ENCODE peak calls at places on chromosomes 6 and 20, in four cellular contexts. M is kidney epithelial cell, G is tibial nerve, X is fibroblast of pulmonary artery. I is an unnamed sample.
A peak's percentile ranks its signal among the peaks of the same experiment; 100 is the strongest.

GRCh38 chr6:1438471-1438881 is 49.1 kb downstream of the FOXF2 start:
- DNase-seq in X (no peak), M (no peak), G (no peak), I (no peak)

GRCh38 chr6:69622230-69622629 is 174.6 kb downstream of the LMBRD1 start:
- DNase-seq in M (no peak), X (no peak), G (no peak), I (no peak)

GRCh38 chr6:111866857-111867256 is 6.4 kb downstream of the FYN start:
- DNase-seq in G (no peak), X (no peak), M (no peak), I (no peak)

GRCh38 chr20:62778058-62778457 is 18.2 kb upstream of the MRGBP start:
- DNase-seq in X (no peak), G (no peak), M (no peak), I (no peak)

GRCh38 chr6:139654888-139655782 is 280.7 kb upstream of the CITED2 start:
- DNase-seq in M (no peak), X (no peak), G (no peak), I (no peak)

GRCh38 chr20:23122959-23123655 is 37.0 kb upstream of the CD93 start:
- DNase-seq in X (no peak), M (no peak), G (no peak), I (no peak)

GRCh38 chr20:63402178-63402859 is 41.2 kb upstream of the CHRNA4 start:
- DNase-seq in M (no peak), G (no peak), X (no peak), I (no peak)

GRCh38 chr6:3899970-3900439 is 50.8 kb downstream of the FAM50B start:
- DNase-seq in G (no peak), X (no peak), M (no peak), I (no peak)

GRCh38 chr20:47501117-47501482 is 587 bp upstream of the NCOA3 start:
- DNase-seq in M (no peak), G (no peak), X (peak; percentile 16), I (no peak)

GRCh38 chr20:36835025-36835424 is 40.9 kb upstream of the TLDC2 start:
- DNase-seq in M (no peak), G (no peak), X (no peak), I (no peak)

GRCh38 chr6:116388924-116389323 is 18.2 kb downstream of the DSE start:
- DNase-seq in M (no peak), X (no peak), G (no peak), I (no peak)

GRCh38 chr6:16911088-16911487 is 149.8 kb upstream of the ATXN1 start:
- DNase-seq in M (no peak), G (no peak), X (no peak), I (no peak)

GRCh38 chr6:278494-278893 is 13.8 kb upstream of the DUSP22 start:
- DNase-seq in M (no peak), G (no peak), X (no peak), I (no peak)

GRCh38 chr20:63247678-63248228 is 6.5 kb downstream of the NKAIN4 start:
- DNase-seq in X (no peak), G (no peak), M (no peak), I (no peak)

GRCh38 chr6:159101656-159102055 is 56.9 kb upstream of the TAGAP start:
- DNase-seq in G (no peak), M (no peak), X (no peak), I (no peak)
- H3K4me3 ChIP-seq in G (no peak overlapping the region), M (no peak overlapping the region), X (no peak overlapping the region), I (no peak overlapping the region)

GRCh38 chr6:159716247-159717086 is 10.8 kb upstream of the WTAP start:
- DNase-seq in X (peak; percentile 98), M (peak; percentile 72), G (peak; percentile 71), I (peak; percentile 65)
- H3K4me3 ChIP-seq in X (peak overlapping the region; percentile 28), M (no peak overlapping the region), G (no peak overlapping the region), I (no peak overlapping the region)

GRCh38 chr20:34299925-34300806 is 3.0 kb downstream of the AHCY start:
- DNase-seq in G (no peak), X (no peak), M (no peak), I (no peak)
- H3K4me3 ChIP-seq in G (no peak overlapping the region), X (no peak overlapping the region), M (no peak overlapping the region), I (no peak overlapping the region)

GRCh38 chr6:109036588-109037320 is 57.9 kb downstream of the SESN1 start:
- DNase-seq in X (no peak), G (no peak), M (no peak), I (no peak)

GRCh38 chr6:109034439-109035041 is 60.1 kb downstream of the SESN1 start:
- DNase-seq in G (no peak), X (no peak), M (no peak), I (no peak)

GRCh38 chr6:109045423-109046012 is 49.1 kb downstream of the SESN1 start:
- DNase-seq in M (no peak), G (no peak), X (no peak), I (no peak)

GRCh38 chr6:109038837-109039398 is 55.7 kb downstream of the SESN1 start:
- DNase-seq in G (no peak), M (no peak), X (no peak), I (no peak)

DNA sequence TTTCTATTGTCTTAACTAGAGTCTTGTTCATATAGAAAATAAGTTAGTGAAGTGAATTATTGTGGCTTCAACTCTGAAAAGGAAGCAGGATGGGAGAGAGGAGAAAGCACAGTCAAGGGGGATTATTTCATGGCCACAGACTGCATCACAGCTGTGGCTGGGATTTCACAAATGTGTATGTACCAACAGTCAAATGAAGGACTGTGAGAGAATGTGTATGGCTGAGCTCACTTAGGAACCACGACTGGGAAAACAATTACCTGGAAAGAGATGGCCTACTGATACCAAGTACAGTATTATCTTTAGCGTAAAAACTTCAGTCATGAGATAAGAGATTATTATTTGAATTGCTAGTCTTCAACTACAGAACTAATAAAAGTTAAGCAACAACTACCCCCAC is 54.9 kb downstream of the SESN1 start:
- DNase-seq in X (no peak), M (no peak), G (no peak), I (no peak)
- H3K4me3 ChIP-seq in X (no peak overlapping the region), M (no peak overlapping the region), G (no peak overlapping the region), I (no peak overlapping the region)

GRCh38 chr20:10511507-10512231 is 76.6 kb downstream of the SLX4IP start:
- DNase-seq in G (peak; percentile 91), M (peak; percentile 97), X (peak; percentile 97), I (peak; percentile 98)
- H3K4me3 ChIP-seq in G (no peak overlapping the region), M (no peak overlapping the region), X (peak overlapping the region; percentile 28), I (no peak overlapping the region)

DNA sequence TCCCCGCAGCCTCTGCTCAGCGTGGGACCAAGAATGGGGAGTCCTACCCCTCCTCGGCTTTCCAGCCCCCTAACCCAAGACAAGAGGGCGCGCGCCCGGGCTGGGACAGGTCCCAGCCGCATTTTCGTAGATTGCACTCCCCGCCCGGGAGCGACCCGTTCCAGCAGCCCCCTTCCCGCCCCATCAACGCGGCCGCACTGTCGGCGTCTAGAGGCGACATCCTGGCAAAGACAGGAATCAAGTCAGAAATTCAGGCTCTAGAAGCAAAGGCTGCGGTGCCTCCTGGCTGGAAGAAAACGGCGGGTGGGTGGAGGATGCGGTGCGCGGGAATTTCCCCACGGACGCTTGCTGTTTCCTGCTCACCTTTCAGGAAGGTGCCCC is 957 bp downstream of the PROKR2 start:
- DNase-seq in X (no peak), M (no peak), G (no peak), I (no peak)
- H3K4me3 ChIP-seq in X (no peak overlapping the region), M (no peak overlapping the region), G (no peak overlapping the region), I (no peak overlapping the region)

GRCh38 chr6:48069280-48069679 is 41.7 kb downstream of the PTCHD4 start:
- DNase-seq in G (no peak), M (no peak), X (no peak), I (no peak)
- H3K4me3 ChIP-seq in G (peak overlapping the region; percentile 41), M (no peak overlapping the region), X (no peak overlapping the region), I (no peak overlapping the region)

GRCh38 chr6:108946695-108947094 is 98.5 kb downstream of the ARMC2 start:
- DNase-seq in G (no peak), X (peak; percentile 72), M (no peak), I (peak; percentile 13)

GRCh38 chr6:108947114-108947854 is 99.1 kb downstream of the ARMC2 start:
- DNase-seq in X (peak; percentile 85), M (peak; percentile 89), G (peak; percentile 51), I (peak; percentile 89)

GRCh38 chr6:108944058-108944457 is 95.8 kb downstream of the ARMC2 start:
- DNase-seq in X (peak; percentile 17), M (no peak), G (no peak), I (no peak)

GRCh38 chr6:108944707-108945685 is 96.8 kb downstream of the ARMC2 start:
- DNase-seq in G (peak; percentile 58), X (peak; percentile 97), M (no peak), I (peak; percentile 79)

GRCh38 chr6:108945686-108946158 is 97.5 kb downstream of the ARMC2 start:
- DNase-seq in G (no peak), X (peak; percentile 79), M (no peak), I (peak; percentile 35)
- H3K4me3 ChIP-seq in G (peak overlapping the region; percentile 30), X (no peak overlapping the region), M (no peak overlapping the region), I (no peak overlapping the region)

GRCh38 chr20:31740208-31740607 is 1.1 kb downstream of the TPX2 start:
- DNase-seq in M (no peak), G (no peak), X (peak; percentile 58), I (peak; percentile 62)
- H3K4me3 ChIP-seq in M (peak overlapping the region; percentile 83), G (no peak overlapping the region), X (peak overlapping the region; percentile 95), I (peak overlapping the region; percentile 99)

I was measured in brain microvascular endothelial cell.